ENCODE peak calls at places on chromosomes 4 and X, in seven cellular contexts. One of them, this sample, is unnamed.

GRCh38 chrX:94051926-94052325 is 377.9 kb downstream of the FAM133A start:
- DNase-seq in cardiac muscle cell: no peak
- DNase-seq in HFF-Myc: no peak
- DNase-seq in lower lobe of right lung: no peak
- DNase-seq in AG09309: no peak
- DNase-seq in fibroblast of lung: no peak
- DNase-seq in cardiac fibroblast: no peak
- DNase-seq in this sample: no peak

GRCh38 chrX:100048156-100048555 is 361.9 kb downstream of the PCDH19 start:
- DNase-seq in cardiac muscle cell: no peak
- DNase-seq in AG09309: no peak
- DNase-seq in fibroblast of lung: no peak
- DNase-seq in cardiac fibroblast: no peak
- DNase-seq in lower lobe of right lung: no peak
- DNase-seq in HFF-Myc: no peak
- DNase-seq in this sample: no peak

GRCh38 chr4:42391356-42391675 is 6.0 kb upstream of the SHISA3 start:
- DNase-seq in cardiac fibroblast: no peak
- DNase-seq in HFF-Myc: no peak
- DNase-seq in AG09309: no peak
- DNase-seq in lower lobe of right lung: no peak
- DNase-seq in fibroblast of lung: no peak
- DNase-seq in cardiac muscle cell: no peak
- DNase-seq in this sample: no peak

GRCh38 chr4:96429657-96430056 is 589.8 kb downstream of the PDHA2 start:
- DNase-seq in AG09309: no peak
- DNase-seq in lower lobe of right lung: no peak
- DNase-seq in HFF-Myc: no peak
- DNase-seq in fibroblast of lung: no peak
- DNase-seq in cardiac fibroblast: no peak
- DNase-seq in cardiac muscle cell: no peak
- DNase-seq in this sample: no peak

GRCh38 chr4:170398228-170398627 is 308.5 kb upstream of the AADAT start:
- DNase-seq in HFF-Myc: no peak
- DNase-seq in AG09309: no peak
- DNase-seq in cardiac muscle cell: no peak
- DNase-seq in fibroblast of lung: no peak
- DNase-seq in lower lobe of right lung: no peak
- DNase-seq in cardiac fibroblast: no peak
- DNase-seq in this sample: no peak

GRCh38 chr4:158285429-158286216 is 75.3 kb downstream of the TMEM144 start:
- DNase-seq in fibroblast of lung: no peak
- DNase-seq in HFF-Myc: no peak
- DNase-seq in cardiac muscle cell: no peak
- DNase-seq in cardiac fibroblast: no peak
- DNase-seq in AG09309: no peak
- DNase-seq in lower lobe of right lung: no peak
- DNase-seq in this sample: no peak

GRCh38 chrX:49040376-49040955 is 2.7 kb downstream of the TFE3 start:
- DNase-seq in HFF-Myc: no peak
- DNase-seq in cardiac fibroblast: peak
- DNase-seq in cardiac muscle cell: no peak
- DNase-seq in fibroblast of lung: peak
- DNase-seq in AG09309: no peak
- DNase-seq in lower lobe of right lung: no peak
- DNase-seq in this sample: no peak

GRCh38 chr4:1602621-1603412 is 81.3 kb downstream of the FAM53A start:
- DNase-seq in fibroblast of lung: no peak
- DNase-seq in AG09309: no peak
- DNase-seq in cardiac muscle cell: no peak
- DNase-seq in lower lobe of right lung: peak
- DNase-seq in HFF-Myc: no peak
- DNase-seq in cardiac fibroblast: no peak
- DNase-seq in this sample: no peak

GRCh38 chrX:132023896-132024386 is 839 bp downstream of the STK26 start:
- DNase-seq in HFF-Myc: no peak
- DNase-seq in fibroblast of lung: no peak
- DNase-seq in AG09309: no peak
- DNase-seq in lower lobe of right lung: peak
- DNase-seq in cardiac fibroblast: peak
- DNase-seq in cardiac muscle cell: peak
- DNase-seq in this sample: no peak

GRCh38 chr4:72568959-72569718 is at the start of gene ADAMTS3:
- DNase-seq in HFF-Myc: no peak
- DNase-seq in cardiac fibroblast: peak
- DNase-seq in fibroblast of lung: peak
- DNase-seq in lower lobe of right lung: peak
- DNase-seq in cardiac muscle cell: peak
- DNase-seq in AG09309: no peak
- DNase-seq in this sample: peak

GRCh38 chrX:46279925-46280313 is 265.3 kb downstream of the ZNF674 start:
- DNase-seq in HFF-Myc: peak
- DNase-seq in fibroblast of lung: peak
- DNase-seq in lower lobe of right lung: no peak
- DNase-seq in AG09309: no peak
- DNase-seq in cardiac fibroblast: no peak
- DNase-seq in cardiac muscle cell: no peak
- DNase-seq in this sample: peak

GRCh38 chr4:41025824-41026223 is 188.5 kb downstream of the APBB2 start:
- DNase-seq in AG09309: no peak
- DNase-seq in lower lobe of right lung: no peak
- DNase-seq in fibroblast of lung: no peak
- DNase-seq in HFF-Myc: no peak
- DNase-seq in cardiac muscle cell: no peak
- DNase-seq in cardiac fibroblast: no peak
- DNase-seq in this sample: no peak

GRCh38 chrX:153970398-153971123 is 1.1 kb downstream of the HCFC1 start:
- DNase-seq in cardiac muscle cell: peak
- DNase-seq in HFF-Myc: no peak
- DNase-seq in lower lobe of right lung: no peak
- DNase-seq in fibroblast of lung: peak
- DNase-seq in cardiac fibroblast: peak
- DNase-seq in AG09309: peak
- DNase-seq in this sample: peak

GRCh38 chr4:3304831-3305609 is 12.2 kb downstream of the RGS12 start:
- DNase-seq in fibroblast of lung: peak
- DNase-seq in HFF-Myc: no peak
- DNase-seq in AG09309: no peak
- DNase-seq in cardiac fibroblast: peak
- DNase-seq in cardiac muscle cell: peak
- DNase-seq in lower lobe of right lung: peak
- DNase-seq in this sample: peak

GRCh38 chrX:109732319-109732779 is 708 bp downstream of the ACSL4 start:
- DNase-seq in lower lobe of right lung: no peak
- DNase-seq in cardiac fibroblast: peak
- DNase-seq in fibroblast of lung: peak
- DNase-seq in cardiac muscle cell: peak
- DNase-seq in HFF-Myc: no peak
- DNase-seq in AG09309: no peak
- DNase-seq in this sample: peak

GRCh38 chr4:95362906-95363578 is 185.7 kb downstream of the UNC5C start:
- DNase-seq in HFF-Myc: peak
- DNase-seq in fibroblast of lung: peak
- DNase-seq in AG09309: no peak
- DNase-seq in cardiac fibroblast: peak
- DNase-seq in lower lobe of right lung: no peak
- DNase-seq in cardiac muscle cell: peak
- DNase-seq in this sample: peak

GRCh38 chr4:72567821-72568620 is 1.0 kb downstream of the ADAMTS3 start:
- DNase-seq in lower lobe of right lung: peak
- DNase-seq in cardiac muscle cell: peak
- DNase-seq in AG09309: peak
- DNase-seq in cardiac fibroblast: peak
- DNase-seq in HFF-Myc: peak
- DNase-seq in fibroblast of lung: peak
- DNase-seq in this sample: peak

GRCh38 chrX:112636288-112636687 is 43.5 kb downstream of the LHFPL1 start:
- DNase-seq in lower lobe of right lung: no peak
- DNase-seq in fibroblast of lung: peak
- DNase-seq in cardiac fibroblast: no peak
- DNase-seq in AG09309: no peak
- DNase-seq in cardiac muscle cell: no peak
- DNase-seq in HFF-Myc: no peak
- DNase-seq in this sample: peak

DNA sequence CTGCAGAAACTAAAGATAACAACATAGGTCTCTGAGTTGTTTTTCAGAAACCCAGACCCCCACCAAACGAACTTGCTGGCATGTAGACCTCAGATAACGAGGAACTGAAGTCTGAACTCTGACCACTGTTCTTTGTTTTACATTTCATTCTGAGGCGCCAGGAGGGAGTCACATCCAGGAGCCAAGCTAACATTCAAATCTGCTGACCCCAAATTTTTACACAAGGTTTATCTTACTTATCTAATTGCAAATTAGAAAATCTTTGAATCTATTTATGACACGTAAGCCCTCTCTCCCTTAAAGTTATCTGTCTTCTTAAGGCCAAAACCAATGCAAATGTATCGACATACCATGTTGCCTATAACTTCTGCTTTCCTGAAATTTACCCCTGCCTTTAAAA is 37.7 kb upstream of the NEIL3 start:
- DNase-seq in lower lobe of right lung: no peak
- DNase-seq in fibroblast of lung: no peak
- DNase-seq in HFF-Myc: no peak
- DNase-seq in AG09309: no peak
- DNase-seq in cardiac muscle cell: no peak
- DNase-seq in cardiac fibroblast: no peak
- DNase-seq in this sample: no peak
- H3K4me3 ChIP-seq in lower lobe of right lung: no peak
- H3K4me3 ChIP-seq in fibroblast of lung: no peak
- H3K4me3 ChIP-seq in HFF-Myc: no peak
- H3K4me3 ChIP-seq in AG09309: no peak
- H3K4me3 ChIP-seq in cardiac muscle cell: no peak
- H3K4me3 ChIP-seq in cardiac fibroblast: no peak
- H3K4me3 ChIP-seq in this sample: no peak

GRCh38 chr4:17781072-17781830 is at the start of gene FAM184B:
- DNase-seq in cardiac muscle cell: peak
- DNase-seq in lower lobe of right lung: no peak
- DNase-seq in HFF-Myc: no peak
- DNase-seq in cardiac fibroblast: no peak
- DNase-seq in fibroblast of lung: no peak
- DNase-seq in AG09309: no peak
- DNase-seq in this sample: no peak

GRCh38 chr4:17780461-17781071 is 855 bp downstream of the FAM184B start:
- DNase-seq in fibroblast of lung: no peak
- DNase-seq in HFF-Myc: no peak
- DNase-seq in AG09309: no peak
- DNase-seq in cardiac muscle cell: no peak
- DNase-seq in cardiac fibroblast: peak
- DNase-seq in lower lobe of right lung: no peak
- DNase-seq in this sample: no peak

GRCh38 chr4:17778431-17778830 is 3.0 kb downstream of the FAM184B start:
- DNase-seq in cardiac muscle cell: no peak
- DNase-seq in cardiac fibroblast: no peak
- DNase-seq in lower lobe of right lung: no peak
- DNase-seq in HFF-Myc: no peak
- DNase-seq in AG09309: no peak
- DNase-seq in fibroblast of lung: no peak
- DNase-seq in this sample: no peak

GRCh38 chr4:17785858-17786257 is 4.4 kb upstream of the FAM184B start:
- DNase-seq in fibroblast of lung: no peak
- DNase-seq in HFF-Myc: no peak
- DNase-seq in cardiac fibroblast: no peak
- DNase-seq in AG09309: no peak
- DNase-seq in lower lobe of right lung: no peak
- DNase-seq in cardiac muscle cell: no peak
- DNase-seq in this sample: no peak

GRCh38 chr4:17781831-17782287 is 438 bp upstream of the FAM184B start:
- DNase-seq in lower lobe of right lung: no peak
- DNase-seq in AG09309: no peak
- DNase-seq in fibroblast of lung: no peak
- DNase-seq in cardiac muscle cell: peak
- DNase-seq in cardiac fibroblast: no peak
- DNase-seq in HFF-Myc: no peak
- DNase-seq in this sample: no peak
- H3K4me3 ChIP-seq in lower lobe of right lung: peak
- H3K4me3 ChIP-seq in AG09309: peak
- H3K4me3 ChIP-seq in fibroblast of lung: peak
- H3K4me3 ChIP-seq in cardiac muscle cell: peak
- H3K4me3 ChIP-seq in cardiac fibroblast: peak
- H3K4me3 ChIP-seq in HFF-Myc: peak
- H3K4me3 ChIP-seq in this sample: peak

DNA sequence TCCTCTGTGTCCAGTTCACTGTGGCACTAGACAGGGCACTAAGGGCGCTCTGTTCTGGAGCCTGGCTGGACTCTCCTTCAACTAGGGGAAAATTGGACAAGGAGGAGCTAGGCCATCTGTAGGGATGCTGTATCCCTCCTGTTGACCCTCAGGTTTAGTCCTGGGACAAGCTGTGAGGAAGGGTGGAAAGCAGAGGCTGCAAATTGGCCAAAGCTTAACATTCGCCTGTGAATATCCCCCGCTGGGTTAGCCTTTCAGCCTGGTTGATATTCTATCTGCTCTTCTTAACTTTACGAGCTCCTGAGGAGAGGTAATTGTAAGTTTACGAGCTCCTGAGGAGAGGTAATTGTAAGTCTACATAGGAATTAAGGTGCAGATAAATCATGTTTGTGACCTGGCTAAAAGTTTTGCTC is 64.3 kb upstream of the ENPEP start:
- DNase-seq in cardiac fibroblast: no peak
- DNase-seq in cardiac muscle cell: no peak
- DNase-seq in fibroblast of lung: no peak
- DNase-seq in AG09309: no peak
- DNase-seq in lower lobe of right lung: no peak
- DNase-seq in HFF-Myc: no peak
- DNase-seq in this sample: no peak
- H3K4me3 ChIP-seq in cardiac fibroblast: no peak
- H3K4me3 ChIP-seq in cardiac muscle cell: no peak
- H3K4me3 ChIP-seq in fibroblast of lung: no peak
- H3K4me3 ChIP-seq in AG09309: no peak
- H3K4me3 ChIP-seq in lower lobe of right lung: no peak
- H3K4me3 ChIP-seq in HFF-Myc: no peak
- H3K4me3 ChIP-seq in this sample: peak

GRCh38 chr4:103100691-103101090 is 1.1 kb upstream of the BDH2 start:
- DNase-seq in cardiac fibroblast: no peak
- DNase-seq in cardiac muscle cell: no peak
- DNase-seq in lower lobe of right lung: no peak
- DNase-seq in HFF-Myc: no peak
- DNase-seq in AG09309: no peak
- DNase-seq in fibroblast of lung: no peak
- DNase-seq in this sample: no peak
- H3K4me3 ChIP-seq in cardiac fibroblast: no peak
- H3K4me3 ChIP-seq in cardiac muscle cell: no peak
- H3K4me3 ChIP-seq in lower lobe of right lung: no peak
- H3K4me3 ChIP-seq in HFF-Myc: no peak
- H3K4me3 ChIP-seq in AG09309: no peak
- H3K4me3 ChIP-seq in fibroblast of lung: no peak
- H3K4me3 ChIP-seq in this sample: no peak